ENCODE peak calls at places on chromosomes 11 and 22, in five cellular contexts. R is glutamatergic neuron, G is kidney, T is right lobe of liver, C is gastrocnemius medialis. Z is an unnamed sample.

GRCh38 chr11:112628676-112629075 is 332.5 kb upstream of the NCAM1 start:
- DNase-seq in G (no peak), R (no peak), C (no peak), T (no peak), Z (no peak)

GRCh38 chr11:74989269-74989655 is 529 bp downstream of the NEU3 start:
- DNase-seq in G (no peak), R (no peak), C (no peak), T (no peak), Z (peak; percentile 19)

GRCh38 chr11:65185869-65186341 is 4.2 kb downstream of the CAPN1 start:
- DNase-seq in C (no peak), R (no peak), T (no peak), G (peak; percentile 69), Z (no peak)

GRCh38 chr11:57781529-57781943 is 19.9 kb downstream of the CTNND1 start:
- DNase-seq in C (no peak), T (no peak), R (no peak), G (peak; percentile 86), Z (no peak)

GRCh38 chr22:20422965-20423635 is 14.5 kb downstream of the SCARF2 start:
- DNase-seq in C (peak; percentile 44), R (no peak), T (peak; percentile 92), G (peak; percentile 72), Z (no peak)

GRCh38 chr11:71164186-71164585 is 88.2 kb downstream of the SHANK2 start:
- DNase-seq in T (no peak), G (no peak), C (no peak), R (no peak), Z (no peak)

GRCh38 chr11:118807800-118808778 is 17.1 kb upstream of the DDX6 start:
- DNase-seq in G (no peak), C (no peak), R (no peak), T (no peak), Z (no peak)

GRCh38 chr22:23251445-23252093 is 71.3 kb downstream of the BCR start:
- DNase-seq in C (no peak), R (no peak), T (peak; percentile 54), G (no peak), Z (no peak)

GRCh38 chr11:10651579-10652361 is 41.8 kb downstream of the IRAG1 start:
- DNase-seq in R (no peak), C (no peak), G (peak; percentile 80), T (no peak), Z (no peak)

GRCh38 chr11:2220173-2220771 is 48.7 kb upstream of the TH start:
- DNase-seq in R (no peak), T (no peak), G (no peak), C (no peak), Z (no peak)

GRCh38 chr11:41306435-41306834 is 153.0 kb downstream of the LRRC4C start:
- DNase-seq in T (no peak), R (no peak), G (no peak), C (no peak), Z (peak; percentile 17)

GRCh38 chr11:45671246-45672171 is 6.1 kb upstream of the CHST1 start:
- DNase-seq in C (no peak), G (peak; percentile 69), T (no peak), R (no peak), Z (no peak)

GRCh38 chr11:79720115-79720514 is 279.3 kb upstream of the TENM4 start:
- DNase-seq in R (no peak), C (no peak), G (no peak), T (no peak), Z (no peak)

GRCh38 chr11:45407226-45407625 is 121.1 kb upstream of the SYT13 start:
- DNase-seq in C (no peak), R (no peak), G (no peak), T (no peak), Z (no peak)

GRCh38 chr11:76215946-76216345 is 9.6 kb upstream of the WNT11 start:
- DNase-seq in T (no peak), R (no peak), C (no peak), G (peak; percentile 21), Z (no peak)

GRCh38 chr22:36409911-36410756 is 22.4 kb upstream of the MYH9 start:
- DNase-seq in T (peak; percentile 94), R (peak; percentile 67), C (peak; percentile 63), G (peak; percentile 98), Z (peak; percentile 74)

GRCh38 chr11:75283391-75283931 is 42.9 kb downstream of the TPBGL start:
- DNase-seq in R (no peak), G (peak; percentile 59), C (no peak), T (no peak), Z (no peak)

GRCh38 chr11:113778111-113778910 is 1.3 kb upstream of the CLDN25 start:
- DNase-seq in C (peak; percentile 71), G (peak; percentile 82), R (no peak), T (peak; percentile 61), Z (no peak)

GRCh38 chr11:99066609-99067008 is 45.9 kb downstream of the CNTN5 start:
- DNase-seq in G (no peak), R (no peak), T (no peak), C (no peak), Z (no peak)

GRCh38 chr11:85953491-85954143 is 98.4 kb downstream of the CCDC83 start:
- DNase-seq in G (no peak), R (no peak), T (no peak), C (no peak), Z (no peak)

GRCh38 chr11:130775306-130776043 is 140.8 kb downstream of the SNX19 start:
- DNase-seq in R (no peak), G (no peak), C (no peak), T (no peak), Z (no peak)

GRCh38 chr11:95445746-95446333 is 214.8 kb upstream of the SESN3 start:
- DNase-seq in R (peak; percentile 19), T (no peak), G (no peak), C (no peak), Z (no peak)

GRCh38 chr11:59206635-59207034 is 6.1 kb downstream of the MPEG1 start:
- DNase-seq in G (no peak), R (peak; percentile 62), T (no peak), C (no peak), Z (no peak)

GRCh38 chr11:17385492-17385891 is 3.0 kb downstream of the KCNJ11 start:
- DNase-seq in R (no peak), T (no peak), C (no peak), G (no peak), Z (no peak)

GRCh38 chr11:129321076-129321475 is 54.6 kb upstream of the BARX2 start:
- DNase-seq in G (no peak), C (no peak), R (no peak), T (no peak), Z (no peak)

GRCh38 chr11:69249641-69250502 is 44.1 kb upstream of the MYEOV start:
- DNase-seq in C (no peak), T (no peak), R (no peak), G (peak; percentile 59), Z (no peak)

GRCh38 chr22:42284230-42284591 is 13.8 kb upstream of the TCF20 start:
- DNase-seq in G (no peak), T (peak; percentile 4), R (no peak), C (no peak), Z (no peak)

GRCh38 chr11:3161309-3161708 is 3.8 kb downstream of the OSBPL5 start:
- DNase-seq in T (peak; percentile 18), C (no peak), G (peak; percentile 81), R (no peak), Z (no peak)

GRCh38 chr11:62572431-62572830 is 1.3 kb downstream of the EEF1G start:
- DNase-seq in G (peak; percentile 20), R (no peak), T (no peak), C (no peak), Z (no peak)

GRCh38 chr22:39980635-39981034 is 14.1 kb upstream of the FAM83F start:
- DNase-seq in C (no peak), G (no peak), R (no peak), T (no peak), Z (no peak)

GRCh38 chr11:47000033-47000432 is 63.5 kb downstream of the CSTPP1 start:
- DNase-seq in T (no peak), R (no peak), G (no peak), C (no peak), Z (no peak)

GRCh38 chr22:27718186-27719032 is 83.1 kb downstream of the MN1 start:
- DNase-seq in G (peak; percentile 86), C (peak; percentile 78), R (no peak), T (peak; percentile 34), Z (no peak)

GRCh38 chr11:4684631-4685285 is 12.9 kb downstream of the OR51E2 start:
- DNase-seq in R (no peak), T (no peak), C (no peak), G (no peak), Z (no peak)

GRCh38 chr11:119404872-119405271 is 18.1 kb downstream of the THY1 start:
- DNase-seq in C (no peak), R (no peak), G (no peak), T (no peak), Z (no peak)

GRCh38 chr22:41047741-41048140 is 44.7 kb upstream of the EP300 start:
- DNase-seq in C (no peak), G (no peak), R (no peak), T (no peak), Z (no peak)

GRCh38 chr22:41052661-41053490 is 39.5 kb upstream of the EP300 start:
- DNase-seq in R (no peak), G (no peak), C (no peak), T (no peak), Z (no peak)

GRCh38 chr22:41048791-41049717 is 43.3 kb upstream of the EP300 start:
- DNase-seq in C (peak; percentile 39), T (peak; percentile 34), R (peak; percentile 72), G (peak; percentile 89), Z (no peak)

DNA sequence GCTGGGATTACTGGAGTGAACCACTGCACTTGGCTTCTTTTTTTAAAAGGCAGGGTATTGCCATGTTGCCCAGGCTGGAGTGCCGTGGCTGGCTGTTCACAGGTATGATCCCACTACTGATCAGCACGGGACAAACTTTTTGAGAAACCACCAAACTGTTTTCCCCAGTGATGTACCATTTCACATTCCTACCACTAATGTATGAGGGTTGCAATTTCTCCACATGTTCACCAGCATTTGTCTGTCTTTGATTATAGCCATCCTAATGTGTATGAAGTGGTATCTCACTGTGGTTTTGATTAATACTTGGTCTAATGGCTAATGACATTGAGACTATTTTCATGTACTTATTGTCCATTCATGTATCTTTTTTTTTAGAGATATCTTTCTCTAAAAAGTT is 41.5 kb upstream of the EP300 start:
- DNase-seq in C (no peak), R (no peak), T (no peak), G (no peak), Z (no peak)
- TF ChIP-seq CTCF in C (no peak), R (no peak), T (no peak), G (no peak), Z (no peak)

GRCh38 chr11:35822815-35823495 is 120.9 kb upstream of the LDLRAD3 start:
- DNase-seq in C (no peak), G (no peak), T (no peak), R (no peak), Z (no peak)
- TF ChIP-seq CTCF in C (no peak), G (no peak), T (no peak), R (no peak), Z (no peak)

DNA sequence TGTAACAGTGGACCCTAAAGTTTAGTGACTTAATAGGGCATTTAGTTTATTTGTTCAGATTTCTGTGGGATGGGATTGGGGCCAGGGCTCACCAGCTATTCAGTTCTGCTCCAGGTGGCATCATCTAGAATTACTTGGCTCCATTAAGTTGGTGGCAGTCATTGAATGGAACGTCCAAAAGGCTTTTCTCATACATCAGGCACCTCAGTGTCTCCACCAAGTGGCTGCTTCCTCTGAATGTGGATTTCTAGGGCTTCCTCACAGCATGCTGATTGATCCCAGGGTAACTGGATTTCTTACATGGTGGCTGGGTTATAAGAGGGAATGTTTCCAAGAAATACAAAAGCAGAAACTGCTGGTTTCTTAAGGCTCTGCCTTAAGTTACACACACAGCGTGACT is 34.7 kb downstream of the USP47 start:
- DNase-seq in T (no peak), G (no peak), R (peak; percentile 36), C (no peak), Z (no peak)
- TF ChIP-seq CTCF in T (no peak), G (no peak), R (no peak), C (peak; percentile 44), Z (no peak)

GRCh38 chr11:19953909-19954308 is 206.4 kb downstream of the DBX1 start:
- DNase-seq in C (no peak), T (no peak), G (no peak), R (no peak), Z (no peak)
- TF ChIP-seq CTCF in C (peak; percentile 51), T (peak; percentile 69), G (peak; percentile 39), R (peak; percentile 33), Z (no peak)

Z was measured in GM20000.